ENCODE peak calls at places on chromosomes 12 and 14, in four cellular contexts. One of them, this sample, is unnamed.

GRCh38 chr12:104219908-104220404 is 4.4 kb downstream of the TXNRD1 start:
- DNase-seq in sigmoid colon: no peak
- DNase-seq in stomach: peak; percentile 55
- DNase-seq in aorta: no peak
- DNase-seq in this sample: no peak

GRCh38 chr12:102059343-102059742 is 2.4 kb downstream of the WASHC3 start:
- DNase-seq in sigmoid colon: no peak
- DNase-seq in stomach: no peak
- DNase-seq in aorta: no peak
- DNase-seq in this sample: no peak

GRCh38 chr14:49173765-49174373 is 412.3 kb downstream of the RPS29 start:
- DNase-seq in aorta: no peak
- DNase-seq in stomach: peak; percentile 61
- DNase-seq in sigmoid colon: no peak
- DNase-seq in this sample: no peak

GRCh38 chr12:132491349-132491663 is 1.4 kb downstream of the FBRSL1 start:
- DNase-seq in aorta: no peak
- DNase-seq in sigmoid colon: no peak
- DNase-seq in stomach: no peak
- DNase-seq in this sample: no peak

GRCh38 chr12:116346222-116346621 is 68.7 kb upstream of the MED13L start:
- DNase-seq in sigmoid colon: no peak
- DNase-seq in aorta: no peak
- DNase-seq in stomach: no peak
- DNase-seq in this sample: no peak

GRCh38 chr12:57465030-57465746 is 5.6 kb downstream of the GLI1 start:
- DNase-seq in sigmoid colon: no peak
- DNase-seq in stomach: no peak
- DNase-seq in aorta: no peak
- DNase-seq in this sample: peak; percentile 58

GRCh38 chr14:34682787-34683321 is 31.5 kb downstream of the CFL2 start:
- DNase-seq in sigmoid colon: no peak
- DNase-seq in stomach: no peak
- DNase-seq in aorta: no peak
- DNase-seq in this sample: no peak

GRCh38 chr14:93318927-93319326 is 13.9 kb downstream of the BTBD7 start:
- DNase-seq in aorta: no peak
- DNase-seq in stomach: no peak
- DNase-seq in sigmoid colon: no peak
- DNase-seq in this sample: no peak

GRCh38 chr12:122981587-122982493 is 1.4 kb downstream of the ARL6IP4 start:
- DNase-seq in stomach: no peak
- DNase-seq in sigmoid colon: no peak
- DNase-seq in aorta: no peak
- DNase-seq in this sample: peak; percentile 76

GRCh38 chr12:31297572-31298509 is 28.1 kb downstream of the SINHCAF start:
- DNase-seq in aorta: no peak
- DNase-seq in stomach: no peak
- DNase-seq in sigmoid colon: no peak
- DNase-seq in this sample: no peak

GRCh38 chr12:127509066-127509778 is 757.7 kb upstream of the TMEM132C start:
- DNase-seq in stomach: no peak
- DNase-seq in aorta: no peak
- DNase-seq in sigmoid colon: no peak
- DNase-seq in this sample: no peak

GRCh38 chr12:71142046-71142445 is 15.8 kb downstream of the TSPAN8 start:
- DNase-seq in sigmoid colon: no peak
- DNase-seq in aorta: no peak
- DNase-seq in stomach: no peak
- DNase-seq in this sample: no peak

GRCh38 chr12:78931466-78931990 is 67.0 kb downstream of the SYT1 start:
- DNase-seq in stomach: no peak
- DNase-seq in aorta: no peak
- DNase-seq in sigmoid colon: no peak
- DNase-seq in this sample: no peak

GRCh38 chr12:51244269-51244668 is 5.6 kb downstream of the DAZAP2 start:
- DNase-seq in sigmoid colon: no peak
- DNase-seq in stomach: no peak
- DNase-seq in aorta: no peak
- DNase-seq in this sample: no peak

GRCh38 chr12:51245476-51246253 is 7.0 kb downstream of the DAZAP2 start:
- DNase-seq in stomach: no peak
- DNase-seq in sigmoid colon: no peak
- DNase-seq in aorta: no peak
- DNase-seq in this sample: no peak

GRCh38 chr12:51246254-51246853 is 7.7 kb downstream of the DAZAP2 start:
- DNase-seq in stomach: no peak
- DNase-seq in sigmoid colon: no peak
- DNase-seq in aorta: no peak
- DNase-seq in this sample: no peak

GRCh38 chr12:51242896-51243295 is 4.3 kb downstream of the DAZAP2 start:
- DNase-seq in stomach: no peak
- DNase-seq in aorta: no peak
- DNase-seq in sigmoid colon: no peak
- DNase-seq in this sample: no peak

GRCh38 chr12:51247523-51248206 is 9.0 kb downstream of the DAZAP2 start:
- DNase-seq in stomach: no peak
- DNase-seq in sigmoid colon: no peak
- DNase-seq in aorta: no peak
- DNase-seq in this sample: no peak
- H3K4me1 ChIP-seq in stomach: peaks cover 33% of the 10 kb centered on the region
- H3K4me1 ChIP-seq in sigmoid colon: no peaks in the 10 kb centered on the region
- H3K4me1 ChIP-seq in aorta: no peaks in the 10 kb centered on the region
- H3K4me1 ChIP-seq in this sample: peaks cover 21% of the 10 kb centered on the region

GRCh38 chr14:75479770-75480600 is 42.3 kb upstream of the BATF start:
- DNase-seq in aorta: peak; percentile 13
- DNase-seq in stomach: no peak
- DNase-seq in sigmoid colon: peak; percentile 45
- DNase-seq in this sample: no peak
- H3K27ac ChIP-seq in aorta: no peak overlapping the region
- H3K27ac ChIP-seq in stomach: no peak overlapping the region
- H3K27ac ChIP-seq in sigmoid colon: no peak overlapping the region
- H3K27ac ChIP-seq in this sample: peak overlapping the region; percentile 7

GRCh38 chr12:51320695-51321320 is 3.2 kb downstream of the BIN2 start:
- DNase-seq in aorta: no peak
- DNase-seq in stomach: no peak
- DNase-seq in sigmoid colon: no peak
- DNase-seq in this sample: no peak
- H3K4me1 ChIP-seq in aorta: no peaks in the 10 kb centered on the region
- H3K4me1 ChIP-seq in stomach: peaks cover 8% of the 10 kb centered on the region
- H3K4me1 ChIP-seq in sigmoid colon: no peaks in the 10 kb centered on the region
- H3K4me1 ChIP-seq in this sample: peaks cover 74% of the 10 kb centered on the region

DNA sequence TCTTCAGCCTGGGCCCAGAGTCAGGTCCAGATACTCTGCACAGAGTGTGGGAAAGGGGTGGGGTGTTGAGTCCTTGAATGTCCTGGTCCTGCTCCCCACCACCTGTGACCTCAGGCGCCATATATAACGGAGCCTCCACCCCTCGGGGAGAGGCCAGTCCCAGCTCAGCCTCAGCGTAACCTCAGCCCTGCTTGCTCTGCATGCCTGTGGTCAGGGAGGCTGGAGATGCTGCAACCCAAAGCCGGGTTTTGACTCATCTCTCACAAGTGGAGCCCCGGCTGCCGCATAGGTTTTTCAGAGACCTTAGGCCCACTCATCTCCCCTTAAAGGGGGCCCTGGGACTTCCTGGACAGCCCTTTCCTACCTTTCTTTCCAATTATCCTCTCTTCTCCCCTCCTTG is 1.3 kb downstream of the ITGB7 start:
- DNase-seq in sigmoid colon: no peak
- DNase-seq in aorta: peak; percentile 73
- DNase-seq in stomach: peak; percentile 34
- DNase-seq in this sample: no peak
- H3K27ac ChIP-seq in sigmoid colon: no peak overlapping the region
- H3K27ac ChIP-seq in aorta: no peak overlapping the region
- H3K27ac ChIP-seq in stomach: peak overlapping the region; percentile 65
- H3K27ac ChIP-seq in this sample: peak overlapping the region; percentile 53

GRCh38 chr14:22564463-22564862 is 24.6 kb downstream of the DAD1 start:
- DNase-seq in aorta: no peak
- DNase-seq in stomach: no peak
- DNase-seq in sigmoid colon: no peak
- DNase-seq in this sample: no peak

GRCh38 chr14:22561366-22561660 is 27.7 kb downstream of the DAD1 start:
- DNase-seq in aorta: no peak
- DNase-seq in stomach: no peak
- DNase-seq in sigmoid colon: no peak
- DNase-seq in this sample: no peak

GRCh38 chr14:22560638-22561365 is 28.2 kb downstream of the DAD1 start:
- DNase-seq in aorta: no peak
- DNase-seq in stomach: peak; percentile 85
- DNase-seq in sigmoid colon: no peak
- DNase-seq in this sample: no peak

GRCh38 chr14:22563987-22564386 is 25.0 kb downstream of the DAD1 start:
- DNase-seq in sigmoid colon: no peak
- DNase-seq in stomach: no peak
- DNase-seq in aorta: no peak
- DNase-seq in this sample: no peak

GRCh38 chr14:22561661-22562579 is 27.1 kb downstream of the DAD1 start:
- DNase-seq in aorta: no peak
- DNase-seq in sigmoid colon: no peak
- DNase-seq in stomach: no peak
- DNase-seq in this sample: no peak
- H3K4me1 ChIP-seq in aorta: no peaks in the 10 kb centered on the region
- H3K4me1 ChIP-seq in sigmoid colon: no peaks in the 10 kb centered on the region
- H3K4me1 ChIP-seq in stomach: peaks cover 99% of the 10 kb centered on the region
- H3K4me1 ChIP-seq in this sample: peaks cover 100% of the 10 kb centered on the region

GRCh38 chr12:96101806-96102205 is 66.4 kb upstream of the LTA4H start:
- DNase-seq in stomach: no peak
- DNase-seq in sigmoid colon: no peak
- DNase-seq in aorta: no peak
- DNase-seq in this sample: no peak
- H3K27ac ChIP-seq in stomach: no peak overlapping the region
- H3K27ac ChIP-seq in sigmoid colon: no peak overlapping the region
- H3K27ac ChIP-seq in aorta: no peak overlapping the region
- H3K27ac ChIP-seq in this sample: no peak overlapping the region

DNA sequence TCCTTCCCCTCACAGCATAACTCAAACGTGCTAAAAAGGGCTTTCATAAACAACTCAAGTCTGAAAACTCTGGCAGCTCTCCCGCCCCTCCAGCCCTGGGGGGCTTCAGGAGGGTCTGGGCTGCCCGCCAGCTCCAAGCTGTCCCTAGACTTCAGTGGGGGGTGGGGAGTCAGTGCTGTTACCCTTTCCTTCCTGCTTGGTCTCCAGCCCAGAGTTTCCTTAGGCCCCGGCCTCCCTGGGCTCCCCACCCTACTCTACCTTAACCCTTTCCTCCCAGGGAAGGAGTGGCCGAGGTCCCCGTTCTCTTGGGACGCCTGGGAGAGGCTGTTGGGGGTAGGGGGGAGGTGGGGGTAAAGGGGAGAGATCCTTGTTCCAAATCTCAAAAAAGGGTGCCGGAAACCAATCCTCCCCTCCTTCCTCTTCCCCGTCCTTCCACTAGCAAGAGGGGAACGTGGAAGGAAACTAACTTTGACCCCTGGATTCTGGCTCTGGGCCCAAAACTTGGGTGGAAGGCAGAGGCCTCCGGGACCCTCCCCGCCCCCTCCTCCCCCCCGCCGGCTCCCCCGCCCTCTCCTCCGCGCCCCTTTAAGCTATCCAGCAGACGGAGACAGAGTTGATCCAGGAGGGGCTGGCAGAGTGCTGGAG is 383 bp upstream of the NYNRIN start:
- DNase-seq in stomach: no peak
- DNase-seq in aorta: no peak
- DNase-seq in sigmoid colon: peak; percentile 71
- DNase-seq in this sample: no peak
- H3K4me1 ChIP-seq in stomach: peaks cover 51% of the 10 kb centered on the region
- H3K4me1 ChIP-seq in aorta: no peaks in the 10 kb centered on the region
- H3K4me1 ChIP-seq in sigmoid colon: no peaks in the 10 kb centered on the region
- H3K4me1 ChIP-seq in this sample: peaks cover 48% of the 10 kb centered on the region

GRCh38 chr14:71554959-71555612 is 377.1 kb upstream of the RGS6 start:
- DNase-seq in aorta: no peak
- DNase-seq in stomach: no peak
- DNase-seq in sigmoid colon: no peak
- DNase-seq in this sample: no peak
- H3K27ac ChIP-seq in aorta: no peak overlapping the region
- H3K27ac ChIP-seq in stomach: peak overlapping the region; percentile 70
- H3K27ac ChIP-seq in sigmoid colon: no peak overlapping the region
- H3K27ac ChIP-seq in this sample: peak overlapping the region; percentile 92

GRCh38 chr14:71527807-71528206 is 404.4 kb upstream of the RGS6 start:
- DNase-seq in stomach: no peak
- DNase-seq in aorta: no peak
- DNase-seq in sigmoid colon: no peak
- DNase-seq in this sample: no peak
- H3K4me1 ChIP-seq in stomach: peaks cover 22% of the 10 kb centered on the region
- H3K4me1 ChIP-seq in aorta: no peaks in the 10 kb centered on the region
- H3K4me1 ChIP-seq in sigmoid colon: no peaks in the 10 kb centered on the region
- H3K4me1 ChIP-seq in this sample: peaks cover 15% of the 10 kb centered on the region

GRCh38 chr12:46432325-46432724 is 59.8 kb upstream of the SLC38A2 start:
- DNase-seq in aorta: no peak
- DNase-seq in stomach: no peak
- DNase-seq in sigmoid colon: no peak
- DNase-seq in this sample: no peak
- H3K27ac ChIP-seq in aorta: no peak overlapping the region
- H3K27ac ChIP-seq in stomach: peak overlapping the region; percentile 54
- H3K27ac ChIP-seq in sigmoid colon: peak overlapping the region; percentile 68
- H3K27ac ChIP-seq in this sample: peak overlapping the region; percentile 47

This sample was measured in spleen.